ENCODE peak calls at places on chromosomes 4 and X, in seven cellular contexts. K is NB4, B is esophagus muscularis mucosa, V is IMR-90, U is thoracic aorta, A is body of pancreas, L is brain microvascular endothelial cell. E is an unnamed sample.
A peak's percentile ranks its signal among the peaks of the same experiment; 100 is the strongest.

GRCh38 chr4:55395529-55396304 is at the start of gene TMEM165:
- DNase-seq in K (peak; percentile 94), B (peak; percentile 96), V (peak; percentile 79), U (peak; percentile 66), A (peak; percentile 95), L (peak; percentile 82), E (peak; percentile 94)

GRCh38 chr4:3233391-3234071 is 15.4 kb upstream of the MSANTD1 start:
- DNase-seq in K (no peak), B (no peak), V (peak; percentile 46), U (no peak), A (no peak), L (peak; percentile 16), E (no peak)

GRCh38 chrX:22095306-22095705 is 63.2 kb downstream of the PHEX start:
- DNase-seq in K (no peak), B (no peak), V (peak; percentile 67), U (no peak), A (peak; percentile 6), L (no peak), E (peak; percentile 92)

GRCh38 chrX:8971116-8971515 is 62.8 kb downstream of the FAM9B start:
- DNase-seq in K (peak; percentile 60), B (no peak), V (peak; percentile 67), U (no peak), A (no peak), L (peak; percentile 41), E (no peak)

GRCh38 chrX:10972731-10973130 is 138.4 kb upstream of the HCCS start:
- DNase-seq in K (no peak), B (no peak), V (peak; percentile 19), U (no peak), A (no peak), L (peak; percentile 7), E (no peak)

GRCh38 chrX:30301977-30302376 is 7.2 kb downstream of the NR0B1 start:
- DNase-seq in K (no peak), B (no peak), V (peak; percentile 43), U (no peak), A (no peak), L (peak; percentile 33), E (no peak)

GRCh38 chr4:84151574-84151973 is 347.5 kb downstream of the NKX6-1 start:
- DNase-seq in K (peak; percentile 1), B (no peak), V (no peak), U (no peak), A (peak; percentile 12), L (no peak), E (no peak)

GRCh38 chr4:184097240-184097619 is 120.4 kb downstream of the ENPP6 start:
- DNase-seq in K (no peak), B (no peak), V (no peak), U (no peak), A (peak; percentile 20), L (no peak), E (no peak)

GRCh38 chr4:156476359-156476758 is 495.2 kb downstream of the PDGFC start:
- DNase-seq in K (no peak), B (no peak), V (peak; percentile 98), U (no peak), A (no peak), L (peak; percentile 94), E (no peak)

GRCh38 chrX:45696762-45697161 is 496.1 kb upstream of the DIPK2B start:
- DNase-seq in K (no peak), B (no peak), V (no peak), U (no peak), A (no peak), L (no peak), E (no peak)

GRCh38 chr4:54802336-54802735 is 144.6 kb downstream of the KIT start:
- DNase-seq in K (no peak), B (no peak), V (no peak), U (no peak), A (no peak), L (no peak), E (no peak)

GRCh38 chr4:182560358-182560757 is 317.2 kb downstream of the TENM3 start:
- DNase-seq in K (no peak), B (no peak), V (peak; percentile 76), U (no peak), A (no peak), L (peak; percentile 50), E (no peak)

GRCh38 chr4:15649914-15650545 is 5.1 kb downstream of the FBXL5 start:
- DNase-seq in K (peak; percentile 91), B (no peak), V (peak; percentile 63), U (no peak), A (peak; percentile 51), L (peak; percentile 52), E (no peak)

GRCh38 chr4:142567620-142568451 is 278.3 kb downstream of the INPP4B start:
- DNase-seq in K (no peak), B (no peak), V (peak; percentile 47), U (no peak), A (peak; percentile 86), L (no peak), E (no peak)
- H3K4me3 ChIP-seq in K (no peak overlapping the region), B (peak overlapping the region; percentile 11), V (no peak overlapping the region), U (peak overlapping the region; percentile 64), A (no peak overlapping the region), L (no peak overlapping the region), E (no peak overlapping the region)

DNA sequence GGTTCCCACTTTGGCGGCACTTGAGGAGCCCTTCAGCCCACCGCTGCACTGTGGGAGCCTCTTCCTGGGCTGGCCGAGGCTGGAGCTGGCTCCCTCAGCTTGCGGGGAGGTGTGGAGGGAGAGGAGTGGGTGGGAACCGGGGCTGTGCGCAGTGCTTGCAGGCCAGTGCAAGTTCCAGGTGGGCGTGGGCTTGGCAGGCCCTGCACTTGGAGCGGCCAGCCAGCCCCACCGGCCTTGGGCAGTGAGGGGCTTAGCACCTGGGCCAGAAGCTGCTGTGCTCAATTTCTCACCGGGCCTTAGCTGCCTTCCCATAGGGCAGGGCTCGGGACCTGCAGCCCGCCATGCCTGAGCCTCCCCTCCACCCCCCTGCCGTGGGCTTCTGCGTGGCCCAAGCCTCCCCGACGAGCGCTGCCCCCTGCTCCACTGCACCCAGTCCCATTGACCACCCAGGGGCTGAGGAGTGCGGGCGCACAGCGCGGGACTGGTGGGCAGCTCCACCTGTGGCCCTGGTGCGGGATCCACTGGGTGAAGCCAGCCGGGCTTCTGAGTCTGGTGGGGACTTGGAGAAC is 474.3 kb downstream of the MID1IP1 start:
- DNase-seq in K (no peak), B (no peak), V (no peak), U (no peak), A (no peak), L (no peak), E (no peak)
- TF ChIP-seq CTCF in K (no peak), B (no peak), V (no peak), U (no peak), A (no peak), L (no peak), E (no peak)

GRCh38 chr4:143402776-143403550 is 66.3 kb downstream of the GAB1 start:
- DNase-seq in K (no peak), B (no peak), V (no peak), U (no peak), A (no peak), L (no peak), E (no peak)
- H3K4me3 ChIP-seq in K (no peak overlapping the region), B (no peak overlapping the region), V (no peak overlapping the region), U (peak overlapping the region; percentile 34), A (no peak overlapping the region), L (no peak overlapping the region), E (no peak overlapping the region)

GRCh38 chrX:77451041-77451440 is 3.9 kb downstream of the FGF16 start:
- DNase-seq in K (no peak), B (no peak), V (peak; percentile 52), U (no peak), A (no peak), L (peak; percentile 43), E (no peak)
- TF ChIP-seq CTCF in K (no peak), B (no peak), V (no peak), U (no peak), A (no peak), L (no peak), E (no peak)